ENCODE peak calls at places on chromosomes 6 and 20, in four cellular contexts. S is stomach, O is esophagus muscularis mucosa, T is A549. R is an unnamed sample.

GRCh38 chr6:34145161-34146020 is 496 bp downstream of the GRM4 start:
- DNase-seq in S (no peak), O (no peak), T (peak), R (no peak)

GRCh38 chr20:58044286-58044685 is 184.2 kb downstream of the ANKRD60 start:
- DNase-seq in S (no peak), O (no peak), T (no peak), R (no peak)

GRCh38 chr6:151043944-151044343 is 178.4 kb downstream of the MTHFD1L start:
- DNase-seq in S (no peak), O (no peak), T (no peak), R (no peak)

GRCh38 chr20:1225729-1226313 is at the start of gene RAD21L1:
- DNase-seq in S (peak), O (peak), T (peak), R (peak)

GRCh38 chr20:36304786-36305495 is 1.2 kb upstream of the DLGAP4 start:
- DNase-seq in S (peak), O (no peak), T (no peak), R (no peak)

GRCh38 chr6:101069191-101069795 is 188.2 kb upstream of the ASCC3 start:
- DNase-seq in S (no peak), O (no peak), T (peak), R (no peak)

GRCh38 chr6:87907521-87907920 is 140.1 kb upstream of the SPACA1 start:
- DNase-seq in S (no peak), O (no peak), T (no peak), R (no peak)

GRCh38 chr6:5333653-5334052 is 72.3 kb downstream of the FARS2 start:
- DNase-seq in S (no peak), O (no peak), T (peak), R (no peak)

GRCh38 chr6:35757461-35758123 is 18.8 kb upstream of the CLPSL2 start:
- DNase-seq in S (no peak), O (no peak), T (peak), R (no peak)

GRCh38 chr6:143634486-143634885 is 43.3 kb upstream of the PHACTR2 start:
- DNase-seq in S (no peak), O (no peak), T (no peak), R (no peak)

GRCh38 chr6:157228421-157229218 is 94.7 kb downstream of the TMEM242 start:
- DNase-seq in S (no peak), O (no peak), T (no peak), R (no peak)

GRCh38 chr20:63124092-63124781 is 91.7 kb downstream of the YTHDF1 start:
- DNase-seq in S (no peak), O (no peak), T (no peak), R (no peak)

GRCh38 chr6:158626360-158627167 is 18.0 kb downstream of the DYNLT1 start:
- DNase-seq in S (no peak), O (peak), T (no peak), R (no peak)

GRCh38 chr6:146224449-146224848 is 195.6 kb downstream of the GRM1 start:
- DNase-seq in S (no peak), O (no peak), T (no peak), R (no peak)

GRCh38 chr6:105184921-105185320 is 5.1 kb upstream of the POPDC3 start:
- DNase-seq in S (no peak), O (peak), T (no peak), R (no peak)

GRCh38 chr6:119240257-119241123 is 109.1 kb downstream of the MAN1A1 start:
- DNase-seq in S (no peak), O (no peak), T (no peak), R (no peak)

GRCh38 chr20:5786930-5787826 is 37.0 kb downstream of the SHLD1 start:
- DNase-seq in S (no peak), O (no peak), T (peak), R (no peak)

GRCh38 chr6:149723771-149724417 is 6.0 kb upstream of the LATS1 start:
- DNase-seq in S (peak), O (no peak), T (peak), R (peak)

GRCh38 chr20:40467014-40467413 is 222.0 kb downstream of the MAFB start:
- DNase-seq in S (no peak), O (peak), T (no peak), R (no peak)

GRCh38 chr6:46653439-46653942 is 716 bp downstream of the SLC25A27 start:
- DNase-seq in S (no peak), O (no peak), T (no peak), R (no peak)

GRCh38 chr6:14216931-14217684 is 99.5 kb downstream of the CD83 start:
- DNase-seq in S (no peak), O (no peak), T (no peak), R (no peak)

GRCh38 chr20:34891166-34892062 is 15.0 kb downstream of the ACSS2 start:
- DNase-seq in S (no peak), O (no peak), T (no peak), R (no peak)

GRCh38 chr6:43490523-43490939 is 13.2 kb downstream of the TJAP1 start:
- DNase-seq in S (no peak), O (no peak), T (no peak), R (no peak)

GRCh38 chr20:6058684-6059295 is 4.9 kb upstream of the LRRN4 start:
- DNase-seq in S (peak), O (no peak), T (no peak), R (no peak)

GRCh38 chr20:45487231-45487635 is 17.7 kb downstream of the WFDC2 start:
- DNase-seq in S (no peak), O (no peak), T (no peak), R (no peak)
- TF ChIP-seq CTCF in S (no peak), O (peak), T (peak), R (no peak)

GRCh38 chr6:6746334-6746969 is 157.9 kb downstream of the LY86 start:
- DNase-seq in S (no peak), O (no peak), T (no peak), R (no peak)
- TF ChIP-seq EP300 in S (no peak), O (no peak), T (no peak), R (no peak)

DNA sequence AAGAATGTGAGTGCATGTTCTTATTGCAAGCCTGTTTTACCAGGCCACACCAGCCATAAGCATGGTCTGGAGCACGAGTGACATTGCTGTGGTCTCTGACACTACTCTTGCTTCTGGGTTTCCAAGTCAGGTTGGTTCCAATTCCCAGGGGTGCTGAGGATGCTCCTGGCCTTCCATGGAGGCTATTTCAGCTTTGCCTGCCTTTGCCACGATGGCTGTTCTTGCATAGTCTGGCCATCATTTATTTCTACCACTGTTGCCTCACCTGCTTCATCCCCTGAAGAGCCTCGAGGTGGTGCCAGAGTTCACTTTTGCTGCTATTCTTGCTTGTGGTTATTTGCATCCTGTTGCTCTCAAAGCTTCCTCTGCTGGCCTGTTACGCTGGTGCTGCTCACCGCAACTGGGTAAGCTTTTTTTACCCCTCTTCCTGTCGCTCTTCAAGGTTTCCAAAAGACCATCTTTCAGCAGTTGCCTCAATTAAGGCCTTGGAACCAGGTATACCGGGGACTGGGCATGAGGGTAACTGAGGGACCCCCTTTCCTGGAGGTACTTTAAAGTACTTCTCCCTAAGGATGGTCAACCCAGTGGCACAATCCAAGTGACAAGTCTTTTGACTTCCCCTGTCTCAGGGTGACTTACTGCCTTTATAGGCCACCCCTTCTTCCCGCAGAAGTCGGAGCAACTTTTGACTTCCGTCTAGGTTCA is 64.5 kb downstream of the AKAP7 start:
- DNase-seq in S (peak), O (no peak), T (peak), R (peak)
- TF ChIP-seq CTCF in S (no peak), O (peak), T (no peak), R (peak)

DNA sequence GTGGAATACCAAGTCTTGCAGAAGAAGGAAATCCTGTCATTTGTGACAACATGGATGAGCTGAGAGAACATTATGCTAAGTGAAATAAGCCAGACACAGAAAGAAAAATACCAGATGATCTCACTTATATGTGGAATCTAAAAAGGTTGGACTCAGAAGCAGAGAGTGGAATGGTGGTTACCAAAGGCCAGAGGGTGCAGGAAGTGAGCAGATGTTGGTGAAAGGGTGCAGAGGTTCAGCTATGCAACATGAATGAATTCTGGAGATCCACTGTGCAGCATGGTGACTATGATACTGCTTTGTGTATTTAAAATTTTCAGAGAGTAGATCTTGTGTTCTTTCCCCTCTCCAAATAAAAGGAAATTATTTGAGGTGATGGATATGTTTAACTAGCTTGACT is 10.9 kb upstream of the SLC22A1 start:
- DNase-seq in S (no peak), O (no peak), T (no peak), R (no peak)
- TF ChIP-seq EP300 in S (no peak), O (no peak), T (no peak), R (no peak)

GRCh38 chr20:41956316-41957050 is 338.3 kb upstream of the CHD6 start:
- DNase-seq in S (no peak), O (no peak), T (peak), R (no peak)
- TF ChIP-seq CTCF in S (no peak), O (peak), T (peak), R (peak)

DNA sequence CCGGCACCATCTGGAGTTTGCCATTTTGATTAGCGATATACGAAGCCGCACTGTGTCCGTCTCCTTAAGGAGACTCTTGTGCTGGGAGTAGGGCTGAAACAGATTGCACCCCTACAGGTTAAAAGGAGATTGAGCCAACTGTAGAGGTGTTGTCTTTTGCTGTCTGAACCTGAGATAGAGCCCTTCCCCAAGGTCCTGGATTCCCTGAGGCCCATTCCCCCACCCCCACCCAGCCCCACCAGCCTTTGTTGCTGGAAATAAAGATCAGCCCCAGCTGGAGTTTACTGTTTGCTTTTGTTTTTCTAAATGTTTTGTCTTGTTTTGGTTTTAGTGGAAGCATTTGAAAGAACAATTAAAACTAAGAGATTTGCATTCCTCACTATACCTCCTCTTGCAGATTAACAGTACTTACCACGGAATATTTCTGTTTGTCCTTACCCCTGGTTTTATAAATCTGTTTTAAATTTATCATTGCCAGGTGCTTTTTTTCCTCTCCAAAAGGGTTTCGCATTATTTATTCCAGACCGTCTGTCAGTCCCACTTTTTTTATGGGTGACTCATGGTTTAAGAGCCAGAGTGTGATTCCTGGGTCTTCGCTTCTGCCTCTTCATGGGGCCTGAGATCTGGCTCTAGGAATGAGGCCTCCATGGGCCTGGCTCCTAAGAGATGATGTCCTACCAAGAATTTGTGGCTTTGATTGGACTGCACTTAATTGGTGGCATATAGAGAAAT is 169.2 kb downstream of the DTNBP1 start:
- DNase-seq in S (no peak), O (no peak), T (no peak), R (no peak)
- TF ChIP-seq EP300 in S (no peak), O (no peak), T (no peak), R (no peak)

GRCh38 chr6:71621918-71622519 is 264.3 kb upstream of the RIMS1 start:
- DNase-seq in S (no peak), O (no peak), T (peak), R (no peak)
- TF ChIP-seq CTCF in S (no peak), O (no peak), T (peak), R (peak)

GRCh38 chr6:103855750-103856149 is 1004.0 kb downstream of the HACE1 start:
- DNase-seq in S (no peak), O (no peak), T (no peak), R (no peak)
- TF ChIP-seq EP300 in S (no peak), O (no peak), T (no peak), R (no peak)

GRCh38 chr20:55415567-55416142 is 589.7 kb downstream of the CBLN4 start:
- DNase-seq in S (no peak), O (no peak), T (peak), R (no peak)
- TF ChIP-seq CTCF in S (no peak), O (peak), T (peak), R (peak)